ENCODE peak calls at places on chromosomes 12 and 14, in seven cellular contexts. One of them, this sample, is unnamed.

GRCh38 chr14:63735720-63736119 is 7.9 kb upstream of the SGPP1 start:
- DNase-seq in fibroblast of lung: no peak
- DNase-seq in HCT116: no peak
- DNase-seq in MM.1S: no peak
- DNase-seq in PC-3: no peak
- DNase-seq in H1: no peak
- DNase-seq in endothelial cell of umbilical vein: no peak
- DNase-seq in this sample: no peak

GRCh38 chr14:91901449-91902250 is 34.3 kb upstream of the TC2N start:
- DNase-seq in fibroblast of lung: peak
- DNase-seq in HCT116: no peak
- DNase-seq in MM.1S: no peak
- DNase-seq in PC-3: no peak
- DNase-seq in H1: no peak
- DNase-seq in endothelial cell of umbilical vein: peak
- DNase-seq in this sample: no peak

GRCh38 chr14:55705651-55706340 is 125.8 kb downstream of the KTN1 start:
- DNase-seq in fibroblast of lung: peak
- DNase-seq in HCT116: no peak
- DNase-seq in MM.1S: no peak
- DNase-seq in PC-3: peak
- DNase-seq in H1: no peak
- DNase-seq in endothelial cell of umbilical vein: no peak
- DNase-seq in this sample: no peak

GRCh38 chr12:106246891-106247730 is 709 bp downstream of the CKAP4 start:
- DNase-seq in fibroblast of lung: peak
- DNase-seq in HCT116: no peak
- DNase-seq in MM.1S: peak
- DNase-seq in PC-3: peak
- DNase-seq in H1: peak
- DNase-seq in endothelial cell of umbilical vein: peak
- DNase-seq in this sample: no peak

GRCh38 chr14:101237241-101237616 is 324.1 kb upstream of the DIO3 start:
- DNase-seq in fibroblast of lung: no peak
- DNase-seq in HCT116: no peak
- DNase-seq in MM.1S: no peak
- DNase-seq in PC-3: no peak
- DNase-seq in H1: no peak
- DNase-seq in endothelial cell of umbilical vein: no peak
- DNase-seq in this sample: no peak

GRCh38 chr14:58752782-58753181 is 115.0 kb downstream of the DACT1 start:
- DNase-seq in fibroblast of lung: no peak
- DNase-seq in HCT116: no peak
- DNase-seq in MM.1S: no peak
- DNase-seq in PC-3: no peak
- DNase-seq in H1: no peak
- DNase-seq in endothelial cell of umbilical vein: peak
- DNase-seq in this sample: no peak

GRCh38 chr12:113587720-113588119 is 116.0 kb upstream of the LHX5 start:
- DNase-seq in fibroblast of lung: no peak
- DNase-seq in HCT116: no peak
- DNase-seq in MM.1S: no peak
- DNase-seq in PC-3: peak
- DNase-seq in H1: peak
- DNase-seq in endothelial cell of umbilical vein: no peak
- DNase-seq in this sample: no peak

GRCh38 chr12:85182699-85183098 is 97.3 kb upstream of the ALX1 start:
- DNase-seq in fibroblast of lung: no peak
- DNase-seq in HCT116: no peak
- DNase-seq in MM.1S: no peak
- DNase-seq in PC-3: no peak
- DNase-seq in H1: no peak
- DNase-seq in endothelial cell of umbilical vein: no peak
- DNase-seq in this sample: peak

GRCh38 chr12:90908465-90908864 is 46.5 kb downstream of the CCER1 start:
- DNase-seq in fibroblast of lung: peak
- DNase-seq in HCT116: no peak
- DNase-seq in MM.1S: no peak
- DNase-seq in PC-3: peak
- DNase-seq in H1: no peak
- DNase-seq in endothelial cell of umbilical vein: peak
- DNase-seq in this sample: no peak

GRCh38 chr14:92154283-92154942 is 32.6 kb downstream of the CPSF2 start:
- DNase-seq in fibroblast of lung: peak
- DNase-seq in HCT116: no peak
- DNase-seq in MM.1S: no peak
- DNase-seq in PC-3: peak
- DNase-seq in H1: no peak
- DNase-seq in endothelial cell of umbilical vein: no peak
- DNase-seq in this sample: no peak

GRCh38 chr14:98946995-98947394 is 325.0 kb downstream of the BCL11B start:
- DNase-seq in fibroblast of lung: peak
- DNase-seq in HCT116: no peak
- DNase-seq in MM.1S: no peak
- DNase-seq in PC-3: no peak
- DNase-seq in H1: no peak
- DNase-seq in endothelial cell of umbilical vein: no peak
- DNase-seq in this sample: no peak

GRCh38 chr12:52126605-52127578 is 47.4 kb downstream of the SMIM41 start:
- DNase-seq in fibroblast of lung: no peak
- DNase-seq in HCT116: no peak
- DNase-seq in MM.1S: no peak
- DNase-seq in PC-3: peak
- DNase-seq in H1: no peak
- DNase-seq in endothelial cell of umbilical vein: peak
- DNase-seq in this sample: no peak

GRCh38 chr12:95322335-95322734 is 104.7 kb downstream of the VEZT start:
- DNase-seq in fibroblast of lung: peak
- DNase-seq in HCT116: no peak
- DNase-seq in MM.1S: no peak
- DNase-seq in PC-3: no peak
- DNase-seq in H1: no peak
- DNase-seq in endothelial cell of umbilical vein: no peak
- DNase-seq in this sample: no peak

GRCh38 chr12:75302225-75302624 is 27.9 kb downstream of the CAPS2 start:
- DNase-seq in fibroblast of lung: no peak
- DNase-seq in HCT116: no peak
- DNase-seq in MM.1S: no peak
- DNase-seq in PC-3: no peak
- DNase-seq in H1: no peak
- DNase-seq in endothelial cell of umbilical vein: no peak
- DNase-seq in this sample: no peak

GRCh38 chr12:30461011-30461670 is 234.5 kb downstream of the IPO8 start:
- DNase-seq in fibroblast of lung: peak
- DNase-seq in HCT116: no peak
- DNase-seq in MM.1S: no peak
- DNase-seq in PC-3: no peak
- DNase-seq in H1: no peak
- DNase-seq in endothelial cell of umbilical vein: no peak
- DNase-seq in this sample: no peak

GRCh38 chr14:100237735-100238418 is 1.1 kb upstream of the YY1 start:
- DNase-seq in fibroblast of lung: peak
- DNase-seq in HCT116: no peak
- DNase-seq in MM.1S: peak
- DNase-seq in PC-3: peak
- DNase-seq in H1: peak
- DNase-seq in endothelial cell of umbilical vein: peak
- DNase-seq in this sample: no peak

GRCh38 chr12:46269429-46270241 is 792 bp upstream of the SLC38A1 start:
- DNase-seq in fibroblast of lung: no peak
- DNase-seq in HCT116: no peak
- DNase-seq in MM.1S: no peak
- DNase-seq in PC-3: peak
- DNase-seq in H1: peak
- DNase-seq in endothelial cell of umbilical vein: no peak
- DNase-seq in this sample: no peak

GRCh38 chr12:63764481-63764880 is 15.2 kb upstream of the RXYLT1 start:
- DNase-seq in fibroblast of lung: no peak
- DNase-seq in HCT116: no peak
- DNase-seq in MM.1S: no peak
- DNase-seq in PC-3: no peak
- DNase-seq in H1: no peak
- DNase-seq in endothelial cell of umbilical vein: no peak
- DNase-seq in this sample: no peak

GRCh38 chr12:93591137-93591868 is 18.8 kb downstream of the SOCS2 start:
- DNase-seq in fibroblast of lung: peak
- DNase-seq in HCT116: peak
- DNase-seq in MM.1S: peak
- DNase-seq in PC-3: peak
- DNase-seq in H1: no peak
- DNase-seq in endothelial cell of umbilical vein: peak
- DNase-seq in this sample: no peak

GRCh38 chr12:49094966-49095365 is 365 bp upstream of the DHH start:
- DNase-seq in fibroblast of lung: no peak
- DNase-seq in HCT116: no peak
- DNase-seq in MM.1S: no peak
- DNase-seq in PC-3: no peak
- DNase-seq in H1: no peak
- DNase-seq in endothelial cell of umbilical vein: no peak
- DNase-seq in this sample: no peak
- TF ChIP-seq EZH2 in fibroblast of lung: peak
- TF ChIP-seq EZH2 in HCT116: no peak
- TF ChIP-seq EZH2 in MM.1S: no peak
- TF ChIP-seq EZH2 in PC-3: no peak
- TF ChIP-seq EZH2 in H1: no peak
- TF ChIP-seq EZH2 in endothelial cell of umbilical vein: no peak
- TF ChIP-seq EZH2 in this sample: no peak

DNA sequence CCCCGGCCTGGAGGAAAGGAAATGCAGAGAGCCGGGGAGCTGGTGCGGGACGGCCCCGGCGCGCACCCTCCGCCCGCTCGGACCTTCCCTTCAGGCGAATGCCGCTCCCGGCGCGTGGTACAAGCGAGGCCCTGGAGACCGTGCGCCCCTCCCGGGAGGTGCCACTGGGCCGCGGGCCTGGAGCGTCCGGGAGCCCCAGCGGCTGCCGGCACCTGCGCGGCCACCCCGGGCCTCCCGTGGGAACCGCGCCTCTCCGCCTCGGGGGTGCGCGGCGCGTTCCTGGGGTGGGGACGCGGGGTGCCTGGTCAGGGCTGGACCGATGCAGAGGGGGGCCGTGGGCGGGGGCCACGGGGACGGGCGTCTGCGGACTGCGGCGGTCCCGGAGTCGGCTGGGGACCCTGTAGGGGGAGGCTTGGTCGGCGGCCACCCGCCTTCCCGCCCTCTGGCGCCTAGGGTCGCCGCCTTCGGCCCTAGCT is 518 bp downstream of the PAPLN start:
- DNase-seq in fibroblast of lung: peak
- DNase-seq in HCT116: no peak
- DNase-seq in MM.1S: no peak
- DNase-seq in PC-3: no peak
- DNase-seq in H1: no peak
- DNase-seq in endothelial cell of umbilical vein: no peak
- DNase-seq in this sample: no peak
- H3K4me3 ChIP-seq in fibroblast of lung: peak
- H3K4me3 ChIP-seq in HCT116: peak
- H3K4me3 ChIP-seq in MM.1S: no peak
- H3K4me3 ChIP-seq in PC-3: peak
- H3K4me3 ChIP-seq in H1: peak
- H3K4me3 ChIP-seq in endothelial cell of umbilical vein: peak
- H3K4me3 ChIP-seq in this sample: no peak

GRCh38 chr14:68233385-68233784 is 413.8 kb downstream of the RAD51B start:
- DNase-seq in fibroblast of lung: peak
- DNase-seq in HCT116: no peak
- DNase-seq in MM.1S: no peak
- DNase-seq in PC-3: no peak
- DNase-seq in H1: no peak
- DNase-seq in endothelial cell of umbilical vein: no peak
- DNase-seq in this sample: no peak
- H3K27ac ChIP-seq in fibroblast of lung: no peak
- H3K27ac ChIP-seq in HCT116: peak
- H3K27ac ChIP-seq in MM.1S: no peak
- H3K27ac ChIP-seq in PC-3: peak
- H3K27ac ChIP-seq in H1: no peak
- H3K27ac ChIP-seq in endothelial cell of umbilical vein: peak
- H3K27ac ChIP-seq in this sample: no peak

DNA sequence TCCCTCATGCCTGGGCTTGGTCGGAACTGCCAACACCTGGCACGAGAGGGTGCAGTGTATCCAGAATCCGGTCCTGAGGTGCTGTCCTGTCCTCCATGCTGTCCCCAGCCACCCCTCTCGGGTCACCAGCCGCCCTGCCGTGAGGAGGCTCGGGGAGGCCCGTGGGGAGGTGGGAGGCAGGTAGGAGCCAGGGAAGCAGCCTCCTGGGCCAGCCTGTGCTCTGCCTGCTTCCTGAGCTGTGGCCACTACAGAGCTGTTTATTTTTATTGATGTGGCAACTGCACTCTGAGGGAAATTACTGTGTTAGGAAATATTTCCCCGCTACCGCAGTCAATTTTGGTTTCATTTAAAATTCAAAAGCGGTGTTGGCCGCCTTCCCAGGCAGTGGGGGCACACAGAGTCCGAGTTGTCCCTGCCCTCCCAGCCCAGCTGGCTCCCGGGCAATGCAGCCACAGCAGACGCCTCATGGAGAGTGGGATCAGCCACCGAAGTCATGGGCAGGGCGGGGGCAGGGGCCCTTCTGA is 18.3 kb downstream of the NOC4L start:
- DNase-seq in fibroblast of lung: peak
- DNase-seq in HCT116: no peak
- DNase-seq in MM.1S: no peak
- DNase-seq in PC-3: peak
- DNase-seq in H1: no peak
- DNase-seq in endothelial cell of umbilical vein: no peak
- DNase-seq in this sample: peak
- TF ChIP-seq EZH2 in fibroblast of lung: no peak
- TF ChIP-seq EZH2 in HCT116: no peak
- TF ChIP-seq EZH2 in MM.1S: no peak
- TF ChIP-seq EZH2 in PC-3: no peak
- TF ChIP-seq EZH2 in H1: no peak
- TF ChIP-seq EZH2 in endothelial cell of umbilical vein: no peak
- TF ChIP-seq EZH2 in this sample: no peak

DNA sequence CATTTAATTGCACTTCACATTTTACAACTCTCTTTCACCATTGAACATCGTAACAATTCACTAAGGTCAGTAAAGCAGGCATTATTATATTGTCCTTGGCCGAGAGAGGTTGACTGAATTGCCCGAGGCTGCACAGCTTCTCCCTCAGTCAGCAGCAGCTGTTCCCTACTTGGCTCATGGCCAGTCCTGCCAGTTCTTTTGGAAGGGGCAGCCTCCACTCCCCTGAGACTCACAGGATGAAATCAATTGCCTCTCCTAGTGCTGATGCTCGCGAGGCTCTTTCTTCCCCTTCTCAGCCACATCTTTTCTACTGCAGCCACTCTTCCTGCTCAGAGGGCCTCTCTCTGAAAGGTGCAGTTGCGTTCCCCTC is 79.9 kb upstream of the KCNA1 start:
- DNase-seq in fibroblast of lung: no peak
- DNase-seq in HCT116: no peak
- DNase-seq in MM.1S: no peak
- DNase-seq in PC-3: no peak
- DNase-seq in H1: no peak
- DNase-seq in endothelial cell of umbilical vein: no peak
- DNase-seq in this sample: no peak
- H3K4me3 ChIP-seq in fibroblast of lung: no peak
- H3K4me3 ChIP-seq in HCT116: no peak
- H3K4me3 ChIP-seq in MM.1S: peak
- H3K4me3 ChIP-seq in PC-3: no peak
- H3K4me3 ChIP-seq in H1: no peak
- H3K4me3 ChIP-seq in endothelial cell of umbilical vein: no peak
- H3K4me3 ChIP-seq in this sample: no peak

GRCh38 chr12:130787445-130788410 is 51.3 kb downstream of the STX2 start:
- DNase-seq in fibroblast of lung: peak
- DNase-seq in HCT116: no peak
- DNase-seq in MM.1S: no peak
- DNase-seq in PC-3: no peak
- DNase-seq in H1: peak
- DNase-seq in endothelial cell of umbilical vein: no peak
- DNase-seq in this sample: no peak
- H3K27ac ChIP-seq in fibroblast of lung: no peak
- H3K27ac ChIP-seq in HCT116: no peak
- H3K27ac ChIP-seq in MM.1S: no peak
- H3K27ac ChIP-seq in PC-3: no peak
- H3K27ac ChIP-seq in H1: peak
- H3K27ac ChIP-seq in endothelial cell of umbilical vein: no peak
- H3K27ac ChIP-seq in this sample: no peak